ENCODE peak calls at places on chromosomes 16 and 17, in four cellular contexts. A, P, I and L are unnamed samples.

GRCh38 chr17:20091161-20092029 is 82.2 kb downstream of the SPECC1 start:
- DNase-seq in P (no peak), A (no peak), I (no peak), L (no peak)

GRCh38 chr17:1495265-1495664 is 2.8 kb upstream of the MYO1C start:
- DNase-seq in A (no peak), P (no peak), I (no peak), L (no peak)

GRCh38 chr17:60167095-60167741 is 17.4 kb downstream of the CA4 start:
- DNase-seq in I (no peak), A (no peak), P (no peak), L (no peak)

GRCh38 chr17:57608369-57609124 is 136.6 kb downstream of the CCDC182 start:
- DNase-seq in P (no peak), I (no peak), A (no peak), L (no peak)

GRCh38 chr17:40469805-40470675 is 26.8 kb downstream of the IGFBP4 start:
- DNase-seq in A (no peak), P (no peak), I (no peak), L (no peak)

GRCh38 chr16:14527411-14528044 is 102.5 kb downstream of the PARN start:
- DNase-seq in I (no peak), A (peak; percentile 81), P (no peak), L (peak; percentile 28)

GRCh38 chr16:85425061-85425662 is 188.0 kb upstream of the GSE1 start:
- DNase-seq in I (peak; percentile 41), A (no peak), P (no peak), L (no peak)

GRCh38 chr17:33976816-33977215 is 278.3 kb upstream of the CCL2 start:
- DNase-seq in I (peak; percentile 17), A (no peak), P (no peak), L (no peak)

GRCh38 chr16:62225675-62226074 is 189.4 kb upstream of the CDH8 start:
- DNase-seq in P (peak; percentile 24), I (peak; percentile 92), A (no peak), L (peak; percentile 43)

GRCh38 chr16:50812876-50813466 is 71.1 kb downstream of the CYLD start:
- DNase-seq in I (peak; percentile 14), A (no peak), P (no peak), L (no peak)

GRCh38 chr16:87328846-87329245 is 11.7 kb upstream of the C16orf95 start:
- DNase-seq in I (no peak), A (no peak), P (no peak), L (no peak)

GRCh38 chr17:77312786-77313599 is 172.2 kb downstream of the SEC14L1 start:
- DNase-seq in A (peak; percentile 82), P (no peak), I (no peak), L (no peak)

GRCh38 chr17:43717913-43718312 is 40.7 kb downstream of the SOST start:
- DNase-seq in I (no peak), A (no peak), P (no peak), L (no peak)

GRCh38 chr16:10338426-10338825 is 47.4 kb upstream of the ATF7IP2 start:
- DNase-seq in P (no peak), A (no peak), I (no peak), L (no peak)

GRCh38 chr17:57442914-57443571 is 186.7 kb downstream of the MSI2 start:
- DNase-seq in A (no peak), I (no peak), P (no peak), L (no peak)

GRCh38 chr17:80082403-80083135 is 18.8 kb upstream of the GAA start:
- DNase-seq in A (peak; percentile 78), P (no peak), I (peak; percentile 86), L (peak; percentile 43)
- TF ChIP-seq CHD1 in A (no peak), P (no peak), I (no peak), L (no peak)

DNA sequence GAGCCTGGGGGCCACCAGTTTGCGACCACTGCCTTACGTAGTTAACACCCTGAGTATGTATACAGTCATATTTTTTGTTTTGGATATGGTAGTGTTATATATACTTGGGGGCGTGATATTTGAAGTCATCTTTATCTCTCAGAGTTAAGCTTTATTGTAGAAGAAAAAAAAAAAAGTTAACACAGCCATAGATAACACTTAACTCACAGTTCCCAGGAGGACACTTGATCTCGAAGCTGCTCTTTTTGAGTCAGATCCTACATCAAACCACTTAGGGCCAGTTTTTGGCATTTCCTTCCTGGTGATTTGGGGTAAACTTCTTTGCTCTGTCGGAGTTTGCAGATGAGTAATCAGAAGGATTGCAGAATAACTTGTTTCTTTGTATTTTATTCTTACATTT is 5.8 kb downstream of the ITPRIPL2 start:
- DNase-seq in A (peak; percentile 91), I (no peak), P (no peak), L (no peak)
- TF ChIP-seq CHD1 in A (no peak), I (no peak), P (no peak), L (no peak)

GRCh38 chr16:89553733-89554132 is 6.7 kb upstream of the RPL13 start:
- DNase-seq in P (no peak), I (no peak), A (no peak), L (no peak)
- TF ChIP-seq CHD1 in P (no peak), I (no peak), A (no peak), L (no peak)

GRCh38 chr17:5667871-5668270 is 83.6 kb upstream of the NLRP1 start:
- DNase-seq in P (no peak), A (no peak), I (peak; percentile 47), L (no peak)

GRCh38 chr17:5665164-5665563 is 80.9 kb upstream of the NLRP1 start:
- DNase-seq in A (no peak), I (no peak), P (no peak), L (no peak)

GRCh38 chr17:5661486-5662125 is 77.3 kb upstream of the NLRP1 start:
- DNase-seq in A (no peak), I (no peak), P (no peak), L (no peak)

DNA sequence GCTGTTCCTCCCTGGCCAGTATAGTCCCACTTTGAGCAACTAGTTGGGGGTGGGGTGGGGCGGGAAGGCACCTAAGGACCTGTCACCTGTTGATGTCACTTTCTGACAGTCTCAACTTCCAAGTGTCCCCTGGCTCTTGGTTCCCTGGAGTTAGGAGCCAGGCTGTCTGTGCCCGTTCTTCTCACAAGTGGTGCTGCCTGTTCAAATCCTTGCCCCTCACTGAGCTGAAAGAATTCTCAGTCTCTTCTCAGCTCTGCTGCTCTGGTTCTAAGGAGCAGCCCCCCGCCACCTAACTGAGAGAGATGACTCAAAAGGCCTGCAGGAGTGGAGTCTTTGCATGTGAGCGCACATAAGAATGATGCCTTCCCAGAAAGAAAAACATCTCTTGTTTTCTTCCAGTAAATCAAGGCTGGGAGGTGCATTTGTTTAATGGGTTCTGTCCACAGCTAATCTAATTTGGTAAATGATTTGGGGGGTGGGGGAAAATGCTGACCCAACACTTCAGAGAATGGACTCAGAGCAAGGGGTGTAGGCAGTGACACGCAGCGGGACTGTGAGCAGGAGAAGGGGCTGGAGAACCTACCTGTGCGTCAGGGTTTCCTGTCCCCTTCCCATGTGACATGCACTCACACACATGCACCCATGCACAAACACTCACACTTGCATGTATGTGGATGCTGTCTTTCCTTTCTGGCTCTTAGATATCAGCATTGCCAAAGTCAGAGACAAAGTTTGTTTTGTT is 78.3 kb upstream of the NLRP1 start:
- DNase-seq in A (no peak), P (no peak), I (no peak), L (no peak)
- TF ChIP-seq CHD1 in A (no peak), P (no peak), I (no peak), L (no peak)

GRCh38 chr17:8798176-8799000 is 777 bp downstream of the MFSD6L start:
- DNase-seq in I (no peak), P (no peak), A (no peak), L (no peak)

GRCh38 chr17:8800656-8801055 is 1.5 kb upstream of the MFSD6L start:
- DNase-seq in A (no peak), I (peak; percentile 14), P (no peak), L (no peak)

GRCh38 chr17:8797621-8798175 is 1.5 kb downstream of the MFSD6L start:
- DNase-seq in I (peak; percentile 31), A (no peak), P (no peak), L (no peak)

GRCh38 chr17:8799851-8800212 is 667 bp upstream of the MFSD6L start:
- DNase-seq in P (no peak), I (no peak), A (no peak), L (no peak)

DNA sequence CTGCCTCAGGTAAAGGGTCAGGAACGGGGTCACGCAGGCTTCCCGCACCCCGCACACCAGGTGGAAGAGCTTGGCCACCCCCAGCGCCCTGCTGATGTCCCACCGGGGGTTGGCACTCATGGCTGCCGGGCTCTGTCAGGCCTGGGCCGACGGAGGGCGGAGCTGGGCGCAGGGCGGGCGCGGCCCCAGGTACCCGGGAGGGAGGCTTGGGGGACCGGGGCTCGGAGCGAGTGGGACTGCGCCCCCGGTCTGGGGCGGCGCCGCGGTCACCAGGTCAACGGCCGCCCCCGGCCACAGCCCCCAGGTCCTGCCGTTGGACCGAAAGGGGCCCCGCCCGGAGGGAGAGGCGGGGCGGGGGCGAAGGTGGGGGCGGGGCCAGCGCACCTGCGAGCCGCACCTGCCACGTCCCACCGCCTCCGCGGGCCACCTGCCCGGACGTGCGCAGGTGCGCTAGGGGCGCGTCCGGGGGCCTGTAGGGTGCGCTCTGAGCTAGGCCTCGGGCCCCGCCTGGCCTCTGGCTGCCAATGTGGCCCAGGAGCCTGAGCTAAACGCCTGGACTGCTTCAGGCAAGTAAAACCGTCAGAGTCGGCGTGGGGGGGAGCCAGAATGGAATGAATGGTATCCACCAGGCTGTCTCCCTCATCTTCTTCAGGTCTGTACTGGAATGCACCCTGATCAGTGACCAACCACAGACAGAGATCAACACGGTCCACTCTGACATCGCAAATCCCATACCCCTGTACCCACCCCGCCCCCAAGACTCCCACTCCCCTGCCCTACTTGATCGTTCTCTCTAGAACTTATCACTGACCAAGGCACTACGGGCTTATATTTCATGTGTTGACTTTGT is at the start of gene MFSD6L:
- DNase-seq in A (no peak), P (no peak), I (peak; percentile 83), L (no peak)
- TF ChIP-seq CHD1 in A (no peak), P (no peak), I (no peak), L (no peak)

DNA sequence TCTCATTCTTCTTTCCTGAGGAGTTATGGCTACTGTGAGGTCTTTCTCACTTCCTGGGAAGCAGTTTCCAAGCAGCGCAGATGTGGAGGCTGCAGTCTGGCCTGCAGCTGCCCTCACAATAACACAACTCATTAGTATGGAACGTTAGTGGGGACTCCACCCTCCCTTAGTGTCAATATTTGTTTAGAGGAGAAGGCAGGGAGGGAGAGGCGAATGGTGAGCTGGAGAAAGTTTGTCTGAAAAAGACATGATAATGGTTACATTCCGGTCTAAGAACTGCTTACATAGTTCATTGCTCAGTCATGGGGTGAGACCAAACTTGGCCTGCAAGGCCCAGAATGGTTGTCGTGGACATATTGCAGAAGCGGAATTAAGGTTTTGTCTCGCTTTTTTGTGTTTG is 170.2 kb downstream of the HS3ST3B1 start:
- DNase-seq in P (no peak), A (peak; percentile 94), I (no peak), L (no peak)
- TF ChIP-seq CHD1 in P (no peak), A (no peak), I (no peak), L (no peak)